ENCODE peak calls at places on chromosomes 1 and 21, in ten cellular contexts. A is natural killer cell, T is AG04450, Q is astrocyte of the cerebellum, Z is body of pancreas, F is HFFc6, O is type B pancreatic cell, B is RWPE2, D is mucosa of descending colon, G is neural crest cell. W is an unnamed sample.

GRCh38 chr1:101360506-101360905 is 123.7 kb downstream of the S1PR1 start:
- DNase-seq in A (no peak), T (no peak), Q (no peak), Z (no peak), F (peak), O (no peak), B (no peak), D (no peak), G (no peak), W (no peak)

GRCh38 chr1:1832820-1833219 is 54.5 kb upstream of the NADK start:
- DNase-seq in A (no peak), T (no peak), Q (no peak), Z (peak), F (no peak), O (no peak), B (no peak), D (no peak), G (no peak), W (no peak)

GRCh38 chr1:37484325-37485051 is 10.1 kb downstream of the ZC3H12A start:
- DNase-seq in A (no peak), T (no peak), Q (no peak), Z (peak), F (no peak), O (no peak), B (no peak), D (no peak), G (no peak), W (no peak)

GRCh38 chr1:228960705-228961104 is 225.4 kb downstream of the RHOU start:
- DNase-seq in A (no peak), T (no peak), Q (no peak), Z (no peak), F (no peak), O (no peak), B (no peak), D (no peak), G (no peak), W (no peak)

GRCh38 chr21:45279446-45280177 is 8.1 kb downstream of the POFUT2 start:
- DNase-seq in A (no peak), T (no peak), Q (no peak), Z (no peak), F (no peak), O (peak), B (peak), D (no peak), G (no peak), W (no peak)

GRCh38 chr1:61067446-61067845 is 14.9 kb upstream of the NFIA start:
- DNase-seq in A (no peak), T (no peak), Q (no peak), Z (no peak), F (no peak), O (no peak), B (no peak), D (no peak), G (no peak), W (no peak)

GRCh38 chr1:154716614-154717372 is 108.8 kb upstream of the ADAR start:
- DNase-seq in A (no peak), T (no peak), Q (no peak), Z (no peak), F (no peak), O (no peak), B (no peak), D (no peak), G (no peak), W (no peak)

GRCh38 chr1:51282605-51283004 is 46.5 kb downstream of the RNF11 start:
- DNase-seq in A (no peak), T (no peak), Q (no peak), Z (no peak), F (no peak), O (no peak), B (no peak), D (no peak), G (no peak), W (no peak)

GRCh38 chr21:41821081-41821755 is 54.4 kb upstream of the RIPK4 start:
- DNase-seq in A (no peak), T (no peak), Q (no peak), Z (no peak), F (no peak), O (peak), B (no peak), D (no peak), G (no peak), W (no peak)

GRCh38 chr1:184621262-184621661 is 133.4 kb downstream of the EDEM3 start:
- DNase-seq in A (no peak), T (peak), Q (peak), Z (peak), F (no peak), O (no peak), B (no peak), D (no peak), G (no peak), W (no peak)

GRCh38 chr1:41919764-41920397 is 1.2 kb upstream of the HIVEP3 start:
- DNase-seq in A (peak), T (no peak), Q (no peak), Z (peak), F (peak), O (no peak), B (no peak), D (peak), G (peak), W (peak)

GRCh38 chr21:36310016-36310415 is 10.0 kb upstream of the MORC3 start:
- DNase-seq in A (no peak), T (no peak), Q (no peak), Z (no peak), F (no peak), O (no peak), B (no peak), D (no peak), G (no peak), W (peak)

GRCh38 chr21:28762357-28762735 is 230.3 kb downstream of the LTN1 start:
- DNase-seq in A (no peak), T (no peak), Q (no peak), Z (no peak), F (no peak), O (no peak), B (no peak), D (no peak), G (no peak), W (no peak)

GRCh38 chr1:110011527-110012041 is 22.8 kb upstream of the STRIP1 start:
- DNase-seq in A (no peak), T (peak), Q (peak), Z (peak), F (peak), O (no peak), B (no peak), D (peak), G (no peak), W (peak)

GRCh38 chr1:119937198-119937597 is 40.9 kb upstream of the ADAM30 start:
- DNase-seq in A (no peak), T (no peak), Q (no peak), Z (no peak), F (no peak), O (no peak), B (no peak), D (no peak), G (no peak), W (no peak)

GRCh38 chr21:31873275-31873695 is 465 bp downstream of the HUNK start:
- DNase-seq in A (no peak), T (no peak), Q (no peak), Z (no peak), F (no peak), O (peak), B (no peak), D (peak), G (peak), W (no peak)

GRCh38 chr21:32515869-32516268 is 69.5 kb downstream of the TCP10L start:
- DNase-seq in A (no peak), T (no peak), Q (no peak), Z (no peak), F (no peak), O (no peak), B (no peak), D (no peak), G (no peak), W (no peak)

GRCh38 chr1:157410457-157410856 is 141.9 kb downstream of the FCRL5 start:
- DNase-seq in A (no peak), T (no peak), Q (no peak), Z (no peak), F (no peak), O (no peak), B (no peak), D (no peak), G (no peak), W (no peak)

GRCh38 chr1:110798691-110799256 is 74.2 kb upstream of the CD53 start:
- DNase-seq in A (no peak), T (no peak), Q (no peak), Z (no peak), F (no peak), O (no peak), B (no peak), D (no peak), G (no peak), W (no peak)

GRCh38 chr1:51558375-51558924 is 39.4 kb upstream of the EPS15 start:
- DNase-seq in A (no peak), T (no peak), Q (no peak), Z (no peak), F (peak), O (no peak), B (peak), D (no peak), G (no peak), W (no peak)

GRCh38 chr1:210234254-210234747 is 1.7 kb downstream of the SERTAD4 start:
- DNase-seq in A (no peak), T (no peak), Q (no peak), Z (no peak), F (no peak), O (no peak), B (no peak), D (no peak), G (no peak), W (no peak)

GRCh38 chr1:212237651-212238050 is 47.6 kb upstream of the PPP2R5A start:
- DNase-seq in A (no peak), T (no peak), Q (no peak), Z (peak), F (no peak), O (no peak), B (no peak), D (no peak), G (no peak), W (peak)

GRCh38 chr21:37710555-37711293 is 205.5 kb downstream of the KCNJ6 start:
- DNase-seq in A (no peak), T (peak), Q (no peak), Z (no peak), F (peak), O (no peak), B (no peak), D (peak), G (no peak), W (no peak)

GRCh38 chr1:11648039-11648438 is 6.2 kb downstream of the FBXO2 start:
- DNase-seq in A (no peak), T (no peak), Q (no peak), Z (no peak), F (no peak), O (no peak), B (no peak), D (no peak), G (no peak), W (no peak)

GRCh38 chr1:197773856-197774255 is 1.4 kb downstream of the DENND1B start:
- DNase-seq in A (no peak), T (no peak), Q (no peak), Z (no peak), F (no peak), O (no peak), B (no peak), D (no peak), G (no peak), W (no peak)

GRCh38 chr1:183597656-183598055 is 7.4 kb upstream of the NCF2 start:
- DNase-seq in A (no peak), T (no peak), Q (no peak), Z (no peak), F (peak), O (no peak), B (no peak), D (no peak), G (no peak), W (no peak)

GRCh38 chr1:232439011-232439410 is 190.9 kb downstream of the SIPA1L2 start:
- DNase-seq in A (no peak), T (no peak), Q (no peak), Z (no peak), F (no peak), O (no peak), B (no peak), D (no peak), G (no peak), W (no peak)

GRCh38 chr1:17696417-17697301 is 58.5 kb upstream of the ACTL8 start:
- DNase-seq in A (no peak), T (peak), Q (peak), Z (no peak), F (peak), O (no peak), B (no peak), D (no peak), G (no peak), W (no peak)

GRCh38 chr1:61638296-61638695 is 86.6 kb downstream of the TM2D1 start:
- DNase-seq in A (no peak), T (no peak), Q (peak), Z (peak), F (no peak), O (no peak), B (no peak), D (no peak), G (no peak), W (no peak)

GRCh38 chr1:86788300-86789206 is 84.2 kb downstream of the SH3GLB1 start:
- DNase-seq in A (no peak), T (no peak), Q (peak), Z (peak), F (peak), O (no peak), B (no peak), D (no peak), G (no peak), W (no peak)

GRCh38 chr1:25694591-25695007 is 78.0 kb downstream of the MAN1C1 start:
- DNase-seq in A (no peak), T (no peak), Q (no peak), Z (no peak), F (no peak), O (no peak), B (no peak), D (no peak), G (no peak), W (no peak)

GRCh38 chr1:25697426-25698220 is 81.0 kb downstream of the MAN1C1 start:
- DNase-seq in A (no peak), T (no peak), Q (no peak), Z (no peak), F (no peak), O (no peak), B (no peak), D (no peak), G (no peak), W (peak)

GRCh38 chr1:25695991-25696330 is 79.4 kb downstream of the MAN1C1 start:
- DNase-seq in A (no peak), T (peak), Q (peak), Z (peak), F (peak), O (no peak), B (no peak), D (no peak), G (no peak), W (peak)

GRCh38 chr1:25694167-25694566 is 77.6 kb downstream of the MAN1C1 start:
- DNase-seq in A (no peak), T (no peak), Q (no peak), Z (peak), F (peak), O (no peak), B (no peak), D (peak), G (no peak), W (no peak)

DNA sequence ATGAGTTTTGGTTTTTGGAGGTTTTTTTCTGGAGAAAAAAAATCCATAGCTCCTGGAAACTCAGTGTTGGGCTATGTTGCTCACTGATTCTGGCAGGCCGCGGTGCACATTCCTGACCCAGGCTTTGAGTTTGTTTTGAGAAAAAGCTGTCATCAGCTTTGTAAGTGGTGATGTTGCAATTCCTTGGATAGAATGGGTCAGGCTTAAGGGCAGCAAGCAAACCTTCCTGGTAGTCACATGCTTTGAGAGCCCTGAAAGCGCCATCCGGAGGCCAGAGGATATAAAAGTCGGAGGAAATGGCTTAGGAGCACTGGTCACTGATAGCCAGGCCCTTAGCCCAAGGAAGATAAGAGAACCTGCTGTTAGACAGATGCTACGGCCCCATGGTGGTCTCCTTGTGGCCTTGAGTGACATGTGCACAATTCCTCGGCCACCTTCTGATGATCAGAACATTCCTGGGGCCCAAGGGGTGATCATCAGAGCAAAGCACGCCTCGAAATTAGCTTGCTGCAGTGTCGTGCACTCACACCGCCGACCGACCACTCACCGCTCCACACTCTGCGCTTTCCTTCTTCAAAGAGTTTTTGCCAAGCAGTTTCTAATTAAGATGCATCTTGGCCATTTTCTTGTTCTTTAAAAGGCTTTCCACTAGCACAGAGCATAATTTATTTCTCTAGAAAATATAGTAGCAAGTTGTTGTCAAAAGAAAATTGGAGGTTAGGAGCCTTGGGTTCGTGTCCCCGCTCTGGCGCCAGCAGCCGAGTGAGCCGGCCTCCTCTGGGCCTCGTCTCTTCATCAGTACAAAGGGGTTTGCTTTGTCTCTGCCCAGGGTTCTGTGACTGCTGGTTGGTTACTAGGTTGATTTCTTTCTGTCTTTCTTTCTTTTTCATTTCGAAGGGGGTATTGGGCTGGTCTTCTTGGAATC is 78.7 kb downstream of the MAN1C1 start:
- DNase-seq in A (no peak), T (peak), Q (peak), Z (peak), F (peak), O (no peak), B (no peak), D (peak), G (no peak), W (peak)
- TF ChIP-seq CTCF in A (no peak), T (peak), Q (peak), Z (peak), F (peak), O (no peak), B (no peak), D (no peak), G (peak), W (no peak)

GRCh38 chr1:91894036-91894761 is 8.2 kb upstream of the TGFBR3 start:
- DNase-seq in A (no peak), T (no peak), Q (no peak), Z (no peak), F (peak), O (no peak), B (no peak), D (no peak), G (no peak), W (no peak)

GRCh38 chr1:91885716-91886506 is at the start of gene TGFBR3:
- DNase-seq in A (peak), T (peak), Q (peak), Z (peak), F (peak), O (peak), B (peak), D (peak), G (peak), W (peak)

GRCh38 chr1:91891969-91892368 is 6.0 kb upstream of the TGFBR3 start:
- DNase-seq in A (no peak), T (no peak), Q (no peak), Z (no peak), F (no peak), O (no peak), B (no peak), D (no peak), G (no peak), W (no peak)

GRCh38 chr1:91891486-91891885 is 5.5 kb upstream of the TGFBR3 start:
- DNase-seq in A (no peak), T (peak), Q (no peak), Z (no peak), F (peak), O (no peak), B (no peak), D (no peak), G (no peak), W (no peak)

GRCh38 chr1:91889717-91890459 is 3.9 kb upstream of the TGFBR3 start:
- DNase-seq in A (no peak), T (no peak), Q (no peak), Z (peak), F (peak), O (no peak), B (no peak), D (peak), G (no peak), W (no peak)
- TF ChIP-seq CTCF in A (no peak), T (no peak), Q (no peak), Z (no peak), F (no peak), O (no peak), B (no peak), D (no peak), G (no peak), W (no peak)

DNA sequence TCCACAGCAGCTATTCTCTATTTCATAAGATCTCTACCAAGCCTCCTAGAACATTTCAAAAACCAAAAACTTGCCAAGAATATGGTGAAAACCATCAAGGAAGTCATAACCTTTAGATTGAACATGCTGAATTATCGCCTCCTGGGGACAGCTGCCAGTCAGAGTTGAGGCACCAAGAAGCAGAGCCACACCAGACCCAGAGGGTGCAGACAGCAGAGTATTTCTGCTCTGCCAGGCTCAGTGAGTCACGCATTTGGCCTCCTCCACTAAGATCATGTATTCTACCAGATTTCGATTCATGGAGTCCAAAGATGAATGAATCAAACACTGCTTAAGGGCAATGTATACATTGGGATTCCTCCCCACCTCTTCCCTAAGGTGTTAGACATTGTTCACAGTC is 2.1 kb downstream of the F3 start:
- DNase-seq in A (no peak), T (no peak), Q (no peak), Z (no peak), F (peak), O (no peak), B (no peak), D (no peak), G (no peak), W (no peak)
- TF ChIP-seq CTCF in A (no peak), T (no peak), Q (no peak), Z (no peak), F (no peak), O (no peak), B (no peak), D (no peak), G (no peak), W (no peak)

GRCh38 chr1:201463071-201463552 is 5.9 kb downstream of the PHLDA3 start:
- DNase-seq in A (no peak), T (no peak), Q (no peak), Z (no peak), F (no peak), O (no peak), B (no peak), D (no peak), G (no peak), W (no peak)
- TF ChIP-seq CTCF in A (no peak), T (peak), Q (peak), Z (no peak), F (peak), O (peak), B (peak), D (no peak), G (peak), W (no peak)

GRCh38 chr21:26840912-26841311 is 4.3 kb downstream of the ADAMTS1 start:
- DNase-seq in A (no peak), T (no peak), Q (no peak), Z (peak), F (peak), O (no peak), B (no peak), D (no peak), G (no peak), W (no peak)
- TF ChIP-seq CTCF in A (no peak), T (no peak), Q (peak), Z (no peak), F (peak), O (no peak), B (peak), D (no peak), G (no peak), W (no peak)